ENCODE peak calls at places on chromosomes 12 and 14, in four cellular contexts. One of them, this sample, is unnamed.

GRCh38 chr12:76480800-76481199 is 78.8 kb downstream of the OSBPL8 start:
- DNase-seq in GM23338: no peak
- DNase-seq in thyroid gland: no peak
- DNase-seq in pancreas: no peak
- DNase-seq in this sample: no peak

GRCh38 chr12:72272731-72273498 is 745 bp downstream of the TRHDE start:
- DNase-seq in GM23338: peak; percentile 39
- DNase-seq in thyroid gland: no peak
- DNase-seq in pancreas: peak; percentile 28
- DNase-seq in this sample: no peak

GRCh38 chr14:72726444-72726843 is 167.5 kb downstream of the DPF3 start:
- DNase-seq in GM23338: no peak
- DNase-seq in thyroid gland: no peak
- DNase-seq in pancreas: no peak
- DNase-seq in this sample: peak; percentile 35

GRCh38 chr14:104596927-104597351 is 7.6 kb downstream of the TMEM179 start:
- DNase-seq in GM23338: no peak
- DNase-seq in thyroid gland: no peak
- DNase-seq in pancreas: no peak
- DNase-seq in this sample: no peak

GRCh38 chr12:76080729-76081415 is 3.6 kb downstream of the NAP1L1 start:
- DNase-seq in GM23338: peak; percentile 79
- DNase-seq in thyroid gland: no peak
- DNase-seq in pancreas: no peak
- DNase-seq in this sample: no peak

GRCh38 chr12:52921488-52922165 is 16.8 kb upstream of the KRT8 start:
- DNase-seq in GM23338: no peak
- DNase-seq in thyroid gland: no peak
- DNase-seq in pancreas: no peak
- DNase-seq in this sample: no peak

GRCh38 chr14:79965896-79966295 is 245.4 kb downstream of the DIO2 start:
- DNase-seq in GM23338: no peak
- DNase-seq in thyroid gland: no peak
- DNase-seq in pancreas: no peak
- DNase-seq in this sample: no peak

GRCh38 chr12:14873440-14874185 is 12.0 kb downstream of the MGP start:
- DNase-seq in GM23338: no peak
- DNase-seq in thyroid gland: no peak
- DNase-seq in pancreas: no peak
- DNase-seq in this sample: no peak

GRCh38 chr12:122021193-122021821 is 377 bp upstream of the BCL7A start:
- DNase-seq in GM23338: peak; percentile 63
- DNase-seq in thyroid gland: peak; percentile 54
- DNase-seq in pancreas: no peak
- DNase-seq in this sample: no peak

GRCh38 chr12:79444089-79444488 is 246.7 kb downstream of the PAWR start:
- DNase-seq in GM23338: no peak
- DNase-seq in thyroid gland: peak; percentile 26
- DNase-seq in pancreas: no peak
- DNase-seq in this sample: peak; percentile 44

GRCh38 chr12:42187799-42188198 is 43.1 kb upstream of the GXYLT1 start:
- DNase-seq in GM23338: no peak
- DNase-seq in thyroid gland: peak; percentile 38
- DNase-seq in pancreas: no peak
- DNase-seq in this sample: no peak

GRCh38 chr14:56414231-56414630 is 165.4 kb upstream of the TMEM260 start:
- DNase-seq in GM23338: no peak
- DNase-seq in thyroid gland: no peak
- DNase-seq in pancreas: no peak
- DNase-seq in this sample: no peak
- H3K27me3 ChIP-seq in GM23338: no peaks in the 10 kb centered on the region
- H3K27me3 ChIP-seq in thyroid gland: no peaks in the 10 kb centered on the region
- H3K27me3 ChIP-seq in pancreas: no peaks in the 10 kb centered on the region
- H3K27me3 ChIP-seq in this sample: no peaks in the 10 kb centered on the region

DNA sequence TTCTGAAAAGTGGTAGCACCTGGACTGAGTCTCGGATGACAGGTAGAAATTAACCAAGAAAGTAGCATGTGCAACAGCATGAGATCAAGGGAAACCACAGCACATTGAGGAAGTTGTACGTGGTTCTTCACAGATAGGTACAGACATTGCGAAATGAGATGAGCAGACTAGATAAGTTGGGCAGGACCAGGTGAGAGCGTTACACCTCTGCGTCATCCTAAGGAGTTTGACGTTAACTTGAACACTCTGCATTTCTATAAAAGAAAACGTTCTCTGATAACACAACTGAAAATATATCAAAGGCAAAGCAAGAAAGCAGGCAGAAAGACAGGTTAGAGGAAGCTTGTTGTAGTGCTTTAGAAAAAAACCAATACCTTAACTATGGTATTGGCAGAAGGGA is 98.5 kb upstream of the RASSF8 start:
- DNase-seq in GM23338: no peak
- DNase-seq in thyroid gland: no peak
- DNase-seq in pancreas: no peak
- DNase-seq in this sample: no peak
- H3K27ac ChIP-seq in GM23338: no peak overlapping the region
- H3K27ac ChIP-seq in thyroid gland: no peak overlapping the region
- H3K27ac ChIP-seq in pancreas: no peak overlapping the region
- H3K27ac ChIP-seq in this sample: no peak overlapping the region

DNA sequence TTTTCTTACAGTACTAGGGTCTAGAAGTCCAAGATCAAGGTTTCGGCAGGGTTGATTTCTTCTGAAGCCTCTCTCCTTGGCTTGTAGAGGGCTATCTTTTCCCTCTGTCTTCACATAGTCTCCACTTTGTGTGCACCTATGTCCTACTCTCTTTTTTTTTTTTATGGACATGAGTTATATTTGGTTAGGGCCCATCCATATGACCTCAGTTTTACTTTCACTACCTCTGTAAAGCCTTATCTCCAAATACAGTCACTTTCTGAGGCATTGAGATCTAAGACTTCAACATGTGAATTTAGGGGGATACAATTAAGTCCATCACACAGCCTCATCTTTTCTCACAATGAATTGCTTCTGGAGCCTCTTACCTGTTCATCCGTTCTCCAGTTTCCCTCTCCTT is 5.8 kb upstream of the SPTB start:
- DNase-seq in GM23338: no peak
- DNase-seq in thyroid gland: no peak
- DNase-seq in pancreas: no peak
- DNase-seq in this sample: no peak
- H3K27me3 ChIP-seq in GM23338: peaks cover 30% of the 10 kb centered on the region
- H3K27me3 ChIP-seq in thyroid gland: no peaks in the 10 kb centered on the region
- H3K27me3 ChIP-seq in pancreas: no peaks in the 10 kb centered on the region
- H3K27me3 ChIP-seq in this sample: peaks cover 32% of the 10 kb centered on the region

DNA sequence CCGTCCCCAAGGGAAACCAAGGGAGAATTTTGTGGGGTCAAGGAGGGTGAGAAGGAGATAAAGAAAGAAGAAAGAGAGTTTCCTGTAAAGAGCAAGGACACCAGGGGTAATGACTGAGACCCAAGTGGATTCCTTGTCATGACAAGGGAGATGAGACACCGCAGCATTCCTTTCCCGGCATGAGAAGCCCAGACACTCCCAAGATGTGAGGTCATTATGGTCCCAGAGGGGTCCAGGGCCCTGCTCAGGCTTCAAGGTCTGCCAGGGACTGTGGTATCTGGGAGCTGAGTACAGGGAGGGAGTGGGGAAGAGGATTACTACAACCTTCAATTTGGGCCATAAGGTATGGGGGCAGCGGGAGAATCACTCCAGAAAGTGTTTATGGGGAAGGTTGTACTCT is 58.1 kb downstream of the SPTB start:
- DNase-seq in GM23338: no peak
- DNase-seq in thyroid gland: no peak
- DNase-seq in pancreas: no peak
- DNase-seq in this sample: no peak
- H3K27ac ChIP-seq in GM23338: no peak overlapping the region
- H3K27ac ChIP-seq in thyroid gland: no peak overlapping the region
- H3K27ac ChIP-seq in pancreas: no peak overlapping the region
- H3K27ac ChIP-seq in this sample: no peak overlapping the region

DNA sequence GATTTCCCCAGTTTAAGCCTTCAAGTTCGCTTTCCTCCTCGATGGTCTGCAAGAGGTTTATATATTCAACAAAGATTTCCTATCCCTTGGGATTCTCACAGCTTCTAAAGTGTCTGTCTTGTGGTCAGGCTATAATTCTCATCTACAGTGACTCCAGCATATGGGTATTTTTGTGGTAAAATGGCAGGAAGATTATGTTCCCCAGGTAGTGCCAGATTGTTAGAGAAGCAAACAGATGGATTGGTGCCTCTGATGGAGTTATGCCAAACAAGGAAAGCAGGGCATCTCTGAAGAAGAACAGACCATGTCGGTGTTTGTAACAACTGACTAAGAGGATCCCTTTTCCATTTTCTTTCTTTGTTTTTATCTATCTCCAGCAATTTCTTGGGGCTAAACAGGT is 5.5 kb upstream of the CCDC175 start:
- DNase-seq in GM23338: no peak
- DNase-seq in thyroid gland: no peak
- DNase-seq in pancreas: no peak
- DNase-seq in this sample: no peak
- H3K27me3 ChIP-seq in GM23338: no peaks in the 10 kb centered on the region
- H3K27me3 ChIP-seq in thyroid gland: no peaks in the 10 kb centered on the region
- H3K27me3 ChIP-seq in pancreas: no peaks in the 10 kb centered on the region
- H3K27me3 ChIP-seq in this sample: no peaks in the 10 kb centered on the region

DNA sequence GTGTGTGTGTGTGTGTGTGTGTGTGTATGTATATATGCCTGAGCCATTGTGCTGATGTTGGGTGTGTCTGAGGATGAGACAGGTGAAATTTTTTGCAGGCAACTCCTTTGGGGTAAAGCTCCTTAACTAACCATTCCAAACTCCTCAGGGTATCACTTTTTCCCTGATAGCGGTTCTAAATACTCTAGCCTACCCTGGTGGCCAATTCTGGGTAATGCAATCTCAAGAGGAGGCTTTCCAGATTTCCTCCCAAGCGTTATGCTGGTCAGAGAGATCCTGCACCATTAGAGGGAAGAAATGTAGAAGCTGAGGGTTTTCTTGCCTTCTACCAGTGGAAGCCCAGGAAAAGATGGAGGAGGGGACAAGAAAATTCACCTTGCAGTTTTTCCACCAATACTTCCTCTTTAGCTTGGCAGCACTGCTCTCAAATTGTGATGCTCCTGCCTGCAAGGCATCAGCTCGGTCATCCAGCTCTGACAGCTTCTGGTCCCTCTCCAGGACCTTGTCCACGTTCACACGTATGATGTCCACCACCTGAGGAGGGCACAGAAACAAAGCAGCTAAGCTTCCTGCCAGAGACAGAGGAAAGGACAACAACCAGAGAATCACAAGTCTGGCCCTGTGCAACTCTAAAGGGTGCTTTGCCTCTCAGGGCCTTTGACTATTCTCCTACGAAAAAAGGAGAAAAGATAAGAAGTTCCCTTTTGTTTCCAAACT is 4.9 kb downstream of the VAMP1 start:
- DNase-seq in GM23338: peak; percentile 92
- DNase-seq in thyroid gland: peak; percentile 62
- DNase-seq in pancreas: no peak
- DNase-seq in this sample: peak; percentile 64
- H3K27ac ChIP-seq in GM23338: no peak overlapping the region
- H3K27ac ChIP-seq in thyroid gland: no peak overlapping the region
- H3K27ac ChIP-seq in pancreas: no peak overlapping the region
- H3K27ac ChIP-seq in this sample: no peak overlapping the region

DNA sequence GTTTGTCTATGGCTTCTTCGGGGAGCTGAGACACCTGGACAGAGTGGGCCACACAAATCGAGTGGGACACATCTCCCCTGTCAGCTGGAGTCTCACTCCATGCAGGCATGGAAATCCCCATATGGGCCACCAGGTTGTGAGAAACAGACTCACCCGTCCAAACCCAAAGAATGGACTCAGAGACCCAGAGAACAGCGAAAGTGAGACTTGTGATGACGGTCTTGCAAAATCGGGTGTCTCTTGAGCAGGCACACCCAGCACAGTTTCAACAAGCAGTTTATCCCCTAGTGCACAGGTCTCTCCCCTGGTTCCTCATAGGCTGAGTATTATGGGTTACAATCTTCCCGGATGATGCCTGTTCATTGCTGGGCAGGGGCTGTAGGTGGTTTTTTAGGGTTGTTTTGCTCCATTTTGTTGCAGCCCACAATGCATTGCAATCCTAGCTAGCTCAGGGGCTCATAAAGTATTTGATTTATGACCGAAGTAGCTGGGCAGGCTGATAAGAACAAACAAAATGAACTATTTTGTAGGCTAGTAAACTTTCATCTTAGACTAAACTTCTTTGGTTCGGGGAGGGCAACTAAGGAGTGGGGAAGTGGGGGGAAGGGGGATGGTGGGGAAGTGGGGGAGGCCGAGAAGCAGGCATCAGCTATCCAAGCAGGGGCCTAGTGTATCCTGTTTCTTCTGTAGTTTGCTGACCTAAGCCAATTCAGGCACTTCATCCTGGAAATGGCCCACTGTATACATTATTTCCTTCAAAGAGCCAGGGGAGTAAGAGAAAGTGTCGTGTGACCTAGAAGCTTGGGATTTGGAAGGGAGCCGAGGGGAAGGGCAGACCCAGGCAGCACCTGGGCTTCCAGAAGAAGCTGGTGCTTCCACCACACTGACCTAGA is 45.4 kb downstream of the IQSEC3 start:
- DNase-seq in GM23338: no peak
- DNase-seq in thyroid gland: no peak
- DNase-seq in pancreas: no peak
- DNase-seq in this sample: no peak
- H3K27me3 ChIP-seq in GM23338: no peaks in the 10 kb centered on the region
- H3K27me3 ChIP-seq in thyroid gland: no peaks in the 10 kb centered on the region
- H3K27me3 ChIP-seq in pancreas: no peaks in the 10 kb centered on the region
- H3K27me3 ChIP-seq in this sample: no peaks in the 10 kb centered on the region

DNA sequence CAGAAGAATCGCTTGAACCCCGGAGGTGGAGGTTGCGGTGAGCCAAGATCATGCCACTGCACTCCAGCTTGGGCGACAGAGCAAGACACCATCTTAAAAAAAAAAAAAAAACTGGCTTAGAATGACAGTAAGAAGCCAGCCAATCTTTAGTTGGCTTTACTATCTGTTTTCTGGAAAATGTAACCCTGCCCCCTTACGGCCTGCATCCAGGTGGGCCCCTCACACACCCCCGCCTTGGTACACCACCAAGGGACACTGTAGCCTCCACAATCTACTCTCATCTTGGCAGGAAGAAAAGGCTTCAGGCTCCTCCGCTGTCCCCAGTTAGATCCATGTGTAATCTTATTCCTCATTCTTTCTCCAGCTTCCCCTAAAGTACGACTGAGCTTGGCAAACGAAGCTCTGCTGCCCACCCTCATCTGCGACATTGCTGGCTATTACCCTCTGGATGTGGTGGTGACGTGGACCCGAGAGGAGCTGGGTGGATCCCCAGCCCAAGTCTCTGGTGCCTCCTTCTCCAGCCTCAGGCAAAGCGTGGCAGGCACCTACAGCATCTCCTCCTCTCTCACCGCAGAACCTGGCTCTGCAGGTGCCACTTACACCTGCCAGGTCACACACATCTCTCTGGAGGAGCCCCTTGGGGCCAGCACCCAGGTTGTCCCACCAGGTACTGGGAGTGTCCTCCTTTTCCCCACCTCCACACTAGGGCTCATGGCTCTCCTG is 6.6 kb downstream of the TAPBPL start:
- DNase-seq in GM23338: no peak
- DNase-seq in thyroid gland: no peak
- DNase-seq in pancreas: no peak
- DNase-seq in this sample: no peak
- H3K27ac ChIP-seq in GM23338: no peak overlapping the region
- H3K27ac ChIP-seq in thyroid gland: no peak overlapping the region
- H3K27ac ChIP-seq in pancreas: no peak overlapping the region
- H3K27ac ChIP-seq in this sample: no peak overlapping the region

GRCh38 chr12:3951380-3952135 is 78.4 kb upstream of the PARP11 start:
- DNase-seq in GM23338: peak; percentile 43
- DNase-seq in thyroid gland: no peak
- DNase-seq in pancreas: no peak
- DNase-seq in this sample: no peak
- H3K27me3 ChIP-seq in GM23338: peaks cover 8% of the 10 kb centered on the region
- H3K27me3 ChIP-seq in thyroid gland: no peaks in the 10 kb centered on the region
- H3K27me3 ChIP-seq in pancreas: no peaks in the 10 kb centered on the region
- H3K27me3 ChIP-seq in this sample: no peaks in the 10 kb centered on the region

This sample was measured in brain microvascular endothelial cell.